ENCODE peak calls at places on chromosome 18, in ten cellular contexts. R, N, E, O, T, S, U, C, B and Y are unnamed samples.

GRCh38 chr18:49183921-49184320 is 233.2 kb upstream of the SMAD7 start:
- DNase-seq in C (no peak), U (no peak), R (no peak), T (no peak), E (no peak), N (no peak), S (no peak), O (no peak), B (no peak), Y (no peak)

GRCh38 chr18:9094307-9095226 is 7.9 kb upstream of the NDUFV2 start:
- DNase-seq in C (peak), U (peak), B (no peak), E (no peak), R (no peak), O (peak), T (no peak), S (no peak), N (no peak), Y (no peak)

GRCh38 chr18:9081940-9082339 is 20.6 kb upstream of the NDUFV2 start:
- DNase-seq in R (no peak), O (no peak), U (no peak), B (no peak), C (no peak), T (no peak), E (no peak), N (no peak), S (no peak), Y (no peak)

GRCh38 chr18:49020621-49021021 is 69.9 kb upstream of the SMAD7 start:
- DNase-seq in N (no peak), R (no peak), E (peak), B (no peak), U (peak), O (no peak), T (no peak), S (no peak), C (no peak), Y (no peak)

GRCh38 chr18:331231-331771 is 63.5 kb upstream of the THOC1 start:
- DNase-seq in C (no peak), S (peak), B (no peak), R (no peak), E (no peak), O (no peak), N (no peak), T (no peak), U (peak), Y (no peak)

GRCh38 chr18:40867452-40867851 is 1087.6 kb upstream of the PIK3C3 start:
- DNase-seq in R (no peak), S (no peak), C (no peak), O (no peak), T (no peak), E (no peak), N (no peak), B (no peak), U (peak), Y (no peak)

GRCh38 chr18:2901405-2901989 is 54.7 kb downstream of the EMILIN2 start:
- DNase-seq in O (no peak), U (no peak), S (peak), T (no peak), N (no peak), B (no peak), C (no peak), E (no peak), R (no peak), Y (no peak)

GRCh38 chr18:59386909-59387515 is 27.9 kb upstream of the LMAN1 start:
- DNase-seq in S (no peak), R (no peak), B (no peak), E (no peak), C (no peak), O (no peak), U (no peak), T (peak), N (no peak), Y (no peak)

GRCh38 chr18:54149078-54149697 is 75.3 kb downstream of the MBD2 start:
- DNase-seq in U (peak), B (no peak), O (peak), T (peak), N (no peak), C (peak), S (peak), R (no peak), E (no peak), Y (no peak)

GRCh38 chr18:55003695-55004094 is 44.4 kb upstream of the CCDC68 start:
- DNase-seq in T (no peak), C (no peak), U (no peak), O (no peak), E (no peak), N (no peak), R (no peak), S (no peak), B (no peak), Y (no peak)

GRCh38 chr18:61870151-61870550 is 22.7 kb downstream of the RNF152 start:
- DNase-seq in S (no peak), C (no peak), O (no peak), E (no peak), U (no peak), R (no peak), T (no peak), B (no peak), N (no peak), Y (no peak)

GRCh38 chr18:777021-777420 is 35.0 kb downstream of the YES1 start:
- DNase-seq in B (no peak), U (peak), C (peak), R (no peak), O (no peak), T (no peak), E (no peak), S (no peak), N (no peak), Y (no peak)

GRCh38 chr18:53715243-53715853 is 509.1 kb downstream of the MBD2 start:
- DNase-seq in S (no peak), C (no peak), E (no peak), B (no peak), N (no peak), R (no peak), O (no peak), T (peak), U (no peak), Y (no peak)

GRCh38 chr18:74499633-74500032 is 3.5 kb downstream of the CNDP2 start:
- DNase-seq in N (peak), C (no peak), E (peak), B (peak), T (no peak), R (no peak), U (peak), O (no peak), S (no peak), Y (peak)

GRCh38 chr18:75546964-75547363 is 119.5 kb upstream of the SMIM21 start:
- DNase-seq in O (no peak), B (no peak), T (peak), R (no peak), U (no peak), E (no peak), N (no peak), S (no peak), C (no peak), Y (no peak)

GRCh38 chr18:42187611-42188378 is 232.8 kb downstream of the PIK3C3 start:
- DNase-seq in O (no peak), C (no peak), R (no peak), E (no peak), U (peak), N (no peak), S (no peak), T (no peak), B (no peak), Y (no peak)

GRCh38 chr18:2683055-2683454 is 27.5 kb downstream of the SMCHD1 start:
- DNase-seq in U (no peak), O (no peak), T (no peak), R (no peak), S (no peak), N (no peak), E (no peak), B (no peak), C (no peak), Y (no peak)

GRCh38 chr18:10057808-10058791 is 144.3 kb downstream of the VAPA start:
- DNase-seq in S (peak), O (no peak), B (no peak), R (no peak), U (peak), T (no peak), E (no peak), N (no peak), C (peak), Y (peak)

GRCh38 chr18:59950215-59950944 is 50.6 kb downstream of the PMAIP1 start:
- DNase-seq in B (no peak), S (no peak), T (no peak), N (no peak), O (no peak), R (no peak), C (no peak), U (peak), E (no peak), Y (no peak)

GRCh38 chr18:10202947-10203346 is 251.5 kb upstream of the APCDD1 start:
- DNase-seq in C (no peak), N (no peak), B (no peak), R (peak), T (no peak), O (no peak), E (no peak), S (no peak), U (no peak), Y (no peak)

GRCh38 chr18:59921384-59921891 is 21.6 kb downstream of the PMAIP1 start:
- DNase-seq in U (no peak), T (no peak), S (no peak), E (no peak), N (no peak), O (no peak), C (no peak), B (no peak), R (no peak), Y (no peak)

GRCh38 chr18:45166341-45167108 is 448.8 kb upstream of the SLC14A2 start:
- DNase-seq in N (peak), C (no peak), O (no peak), B (no peak), E (no peak), R (no peak), S (no peak), T (no peak), U (peak), Y (no peak)

GRCh38 chr18:60248563-60249330 is 123.8 kb downstream of the MC4R start:
- DNase-seq in U (no peak), O (no peak), B (no peak), N (no peak), S (no peak), E (no peak), C (no peak), R (no peak), T (no peak), Y (no peak)

GRCh38 chr18:36186461-36187137 is 698 bp upstream of the MOCOS start:
- DNase-seq in B (no peak), U (no peak), R (no peak), N (peak), E (peak), S (no peak), T (peak), O (peak), C (no peak), Y (no peak)

GRCh38 chr18:66990909-66991308 is 387.0 kb upstream of the CDH19 start:
- DNase-seq in E (no peak), N (no peak), B (no peak), O (no peak), C (no peak), T (peak), U (no peak), R (no peak), S (no peak), Y (no peak)

GRCh38 chr18:21344860-21345259 is 102.8 kb downstream of the GREB1L start:
- DNase-seq in E (no peak), C (no peak), N (no peak), U (no peak), B (no peak), T (no peak), O (no peak), R (no peak), S (no peak), Y (no peak)

GRCh38 chr18:46518438-46518837 is 138.6 kb downstream of the LOXHD1 start:
- DNase-seq in C (no peak), O (peak), E (no peak), U (no peak), S (no peak), R (peak), N (no peak), T (peak), B (no peak), Y (no peak)

GRCh38 chr18:32714571-32715148 is 58.2 kb downstream of the KLHL14 start:
- DNase-seq in U (peak), O (peak), S (no peak), N (no peak), B (no peak), R (peak), T (peak), C (peak), E (peak), Y (no peak)

GRCh38 chr18:32383040-32383819 is 87.5 kb downstream of the GAREM1 start:
- DNase-seq in N (no peak), U (peak), C (peak), B (no peak), R (no peak), T (no peak), O (peak), S (no peak), E (no peak), Y (no peak)

DNA sequence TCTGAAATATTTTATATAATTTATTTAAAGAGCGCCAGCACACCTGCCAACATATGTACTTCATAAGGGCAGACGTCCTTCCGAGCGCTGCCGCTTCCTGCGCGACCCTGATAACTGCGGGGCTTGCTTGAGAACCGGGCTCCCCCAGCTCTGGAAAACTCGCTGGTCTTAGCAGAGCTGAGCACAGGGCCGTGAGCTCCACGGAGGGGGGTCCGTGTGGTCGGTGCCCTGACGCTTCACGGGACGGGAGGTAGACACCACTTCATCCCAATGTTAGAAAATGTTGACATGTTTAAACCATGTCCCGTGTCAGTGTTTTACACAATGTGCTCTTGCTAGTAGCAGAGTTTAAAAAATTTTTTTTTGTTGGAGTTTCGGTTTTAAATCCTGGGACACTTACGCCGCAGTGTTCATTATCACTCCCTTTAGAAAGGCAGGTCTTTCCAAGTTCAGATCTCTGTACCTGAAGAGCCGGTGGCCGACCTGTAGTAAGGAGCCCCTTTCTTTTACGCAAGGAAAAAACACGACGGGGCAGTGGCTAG is 1.6 kb downstream of the NFATC1 start:
- DNase-seq in C (peak), N (peak), B (no peak), E (no peak), O (no peak), R (no peak), S (no peak), U (no peak), T (no peak), Y (no peak)
- H3K4me3 ChIP-seq in C (peak), N (no peak), B (peak), E (peak), O (no peak), R (no peak), S (no peak), U (no peak), T (peak), Y (peak)

GRCh38 chr18:50558157-50558556 is 1.7 kb upstream of the MAPK4 start:
- DNase-seq in C (no peak), R (no peak), S (no peak), N (no peak), O (no peak), E (no peak), T (no peak), U (no peak), B (no peak), Y (no peak)

GRCh38 chr18:50560681-50561629 is 1.1 kb downstream of the MAPK4 start:
- DNase-seq in U (no peak), C (no peak), R (peak), E (no peak), N (no peak), S (no peak), B (no peak), T (peak), O (no peak), Y (no peak)

GRCh38 chr18:50559750-50560680 is at the start of gene MAPK4:
- DNase-seq in R (peak), O (no peak), E (peak), U (peak), C (no peak), T (peak), N (peak), B (no peak), S (peak), Y (no peak)

GRCh38 chr18:50562686-50563085 is 2.8 kb downstream of the MAPK4 start:
- DNase-seq in C (no peak), U (no peak), T (no peak), R (no peak), S (no peak), N (no peak), O (no peak), B (no peak), E (no peak), Y (no peak)

GRCh38 chr18:50558948-50559749 is 738 bp upstream of the MAPK4 start:
- DNase-seq in R (peak), N (no peak), E (no peak), O (no peak), S (no peak), T (peak), B (no peak), C (no peak), U (no peak), Y (no peak)
- H3K27ac ChIP-seq in R (peak), N (peak), E (peak), O (no peak), S (peak), T (no peak), B (no peak), C (no peak), U (no peak), Y (no peak)

GRCh38 chr18:34942276-34942675 is 98.9 kb upstream of the MAPRE2 start:
- DNase-seq in T (no peak), O (no peak), E (no peak), B (no peak), N (no peak), U (peak), C (no peak), R (no peak), S (no peak), Y (no peak)

GRCh38 chr18:34943587-34943986 is 97.6 kb upstream of the MAPRE2 start:
- DNase-seq in O (no peak), R (no peak), C (no peak), S (no peak), T (no peak), U (no peak), N (no peak), E (no peak), B (no peak), Y (no peak)

GRCh38 chr18:34947711-34948125 is 93.5 kb upstream of the MAPRE2 start:
- DNase-seq in B (no peak), R (no peak), C (peak), U (peak), E (no peak), N (no peak), T (no peak), S (no peak), O (peak), Y (no peak)

GRCh38 chr18:34938102-34938501 is 103.1 kb upstream of the MAPRE2 start:
- DNase-seq in C (no peak), E (no peak), S (no peak), B (no peak), O (no peak), R (no peak), T (no peak), N (no peak), U (no peak), Y (no peak)

GRCh38 chr18:34942975-34943374 is 98.2 kb upstream of the MAPRE2 start:
- DNase-seq in N (no peak), E (peak), U (no peak), C (no peak), O (peak), T (peak), S (no peak), R (no peak), B (no peak), Y (no peak)
- H3K4me3 ChIP-seq in N (no peak), E (no peak), U (no peak), C (no peak), O (no peak), T (no peak), S (no peak), R (no peak), B (no peak), Y (no peak)

GRCh38 chr18:23573020-23573419 is 13.3 kb downstream of the NPC1 start:
- DNase-seq in E (no peak), T (no peak), R (no peak), U (no peak), B (no peak), C (no peak), N (no peak), O (no peak), S (no peak), Y (no peak)
- H3K27ac ChIP-seq in E (no peak), T (peak), R (no peak), U (no peak), B (peak), C (no peak), N (no peak), O (peak), S (no peak), Y (no peak)

DNA sequence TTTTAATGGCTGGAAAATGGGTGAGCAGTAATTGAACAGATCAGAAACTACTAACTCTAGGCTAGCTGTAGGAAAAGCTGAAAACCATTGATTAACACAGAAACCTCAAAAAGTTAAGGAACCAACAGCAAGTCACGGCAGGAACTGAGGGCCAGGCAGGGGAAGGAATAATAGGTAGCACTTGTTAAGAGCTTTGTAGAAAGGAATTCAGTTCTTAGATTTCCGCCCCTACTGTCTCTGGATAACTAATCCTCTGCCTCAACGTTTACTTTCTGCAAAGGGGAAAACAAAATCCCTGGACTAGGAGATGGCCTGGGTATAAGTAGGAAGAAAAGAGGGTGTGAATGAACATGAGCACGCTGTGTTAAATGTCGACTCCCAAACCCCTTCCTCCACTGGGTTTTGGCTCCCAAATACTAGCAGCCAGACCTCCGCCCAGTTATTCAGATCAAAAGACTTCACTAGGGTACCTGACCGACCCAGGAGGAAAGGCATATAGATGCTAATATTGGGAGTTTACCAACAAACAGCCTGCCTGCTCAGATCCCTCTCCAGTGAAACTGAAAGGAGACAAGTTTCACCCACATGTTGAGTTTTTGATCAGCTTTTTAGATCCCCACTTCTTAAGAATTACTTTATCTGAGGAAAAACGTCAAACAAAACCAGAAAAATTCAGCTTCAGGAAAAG is 12.4 kb downstream of the SMAD2 start:
- DNase-seq in T (peak), B (no peak), C (no peak), O (no peak), R (no peak), U (no peak), N (no peak), S (no peak), E (no peak), Y (no peak)
- H3K4me3 ChIP-seq in T (peak), B (no peak), C (no peak), O (no peak), R (no peak), U (no peak), N (no peak), S (no peak), E (no peak), Y (no peak)